ENCODE peak calls at places on chromosomes 6 and 20, in five cellular contexts. M, C, S, G and X are unnamed samples. For H3K27me3 and H3K4me1, the result is how much of the 10 kb centered on the place peaks cover.

GRCh38 chr6:84804720-84805119 is 40.3 kb upstream of the TBX18 start:
- DNase-seq in M (no peak), C (peak), S (no peak), G (no peak), X (no peak)

GRCh38 chr6:125780540-125781306 is 10.0 kb upstream of the NCOA7 start:
- DNase-seq in M (peak), C (peak), S (no peak), G (peak), X (peak)

GRCh38 chr6:31070711-31071197 is 41.6 kb downstream of the C6orf15 start:
- DNase-seq in M (peak), C (peak), S (no peak), G (peak), X (peak)

GRCh38 chr6:42462474-42462972 is 10.8 kb upstream of the TRERF1 start:
- DNase-seq in M (no peak), C (no peak), S (no peak), G (no peak), X (no peak)

GRCh38 chr20:25222461-25223178 is 25.3 kb upstream of the PYGB start:
- DNase-seq in M (no peak), C (no peak), S (no peak), G (no peak), X (no peak)

GRCh38 chr6:37168163-37168758 is 1.7 kb upstream of the PIM1 start:
- DNase-seq in M (no peak), C (no peak), S (no peak), G (no peak), X (no peak)

GRCh38 chr6:39425346-39426056 is 103.0 kb upstream of the KCNK16 start:
- DNase-seq in M (no peak), C (no peak), S (no peak), G (no peak), X (no peak)

GRCh38 chr6:93894521-93894920 is 475.2 kb upstream of the EPHA7 start:
- DNase-seq in M (no peak), C (no peak), S (no peak), G (no peak), X (no peak)

GRCh38 chr20:17809714-17810631 is 110.2 kb downstream of the BANF2 start:
- DNase-seq in M (peak), C (no peak), S (no peak), G (peak), X (peak)

GRCh38 chr20:20677186-20677585 is 35.3 kb downstream of the RALGAPA2 start:
- DNase-seq in M (no peak), C (no peak), S (no peak), G (no peak), X (no peak)

GRCh38 chr6:41153992-41154625 is at the start of gene TREML1:
- DNase-seq in M (no peak), C (no peak), S (no peak), G (no peak), X (no peak)

GRCh38 chr6:22053385-22053997 is 243.3 kb downstream of the PRL start:
- DNase-seq in M (no peak), C (no peak), S (no peak), G (no peak), X (no peak)

GRCh38 chr6:6366778-6367177 is 46.3 kb upstream of the F13A1 start:
- DNase-seq in M (no peak), C (no peak), S (no peak), G (no peak), X (no peak)

GRCh38 chr6:116266803-116267202 is 12.9 kb downstream of the TSPYL1 start:
- DNase-seq in M (no peak), C (no peak), S (no peak), G (no peak), X (no peak)

GRCh38 chr6:135935951-135936601 is 84.6 kb downstream of the PDE7B start:
- DNase-seq in M (peak), C (peak), S (no peak), G (no peak), X (peak)

GRCh38 chr6:40936810-40937209 is 102.2 kb downstream of the UNC5CL start:
- DNase-seq in M (peak), C (peak), S (no peak), G (peak), X (peak)

GRCh38 chr6:112086744-112087135 is 542 bp downstream of the TUBE1 start:
- DNase-seq in M (peak), C (peak), S (no peak), G (peak), X (peak)

GRCh38 chr20:42701948-42702347 is 487.8 kb downstream of the PTPRT start:
- DNase-seq in M (no peak), C (no peak), S (no peak), G (peak), X (no peak)

GRCh38 chr6:27138837-27139752 is 108.4 kb upstream of the PRSS16 start:
- DNase-seq in M (peak), C (peak), S (no peak), G (peak), X (peak)

GRCh38 chr6:27138398-27138797 is 109.1 kb upstream of the PRSS16 start:
- DNase-seq in M (no peak), C (no peak), S (no peak), G (no peak), X (no peak)

GRCh38 chr6:27141472-27142015 is 106.0 kb upstream of the PRSS16 start:
- DNase-seq in M (no peak), C (no peak), S (no peak), G (no peak), X (no peak)

GRCh38 chr6:27141013-27141412 is 106.5 kb upstream of the PRSS16 start:
- DNase-seq in M (no peak), C (no peak), S (no peak), G (no peak), X (no peak)

DNA sequence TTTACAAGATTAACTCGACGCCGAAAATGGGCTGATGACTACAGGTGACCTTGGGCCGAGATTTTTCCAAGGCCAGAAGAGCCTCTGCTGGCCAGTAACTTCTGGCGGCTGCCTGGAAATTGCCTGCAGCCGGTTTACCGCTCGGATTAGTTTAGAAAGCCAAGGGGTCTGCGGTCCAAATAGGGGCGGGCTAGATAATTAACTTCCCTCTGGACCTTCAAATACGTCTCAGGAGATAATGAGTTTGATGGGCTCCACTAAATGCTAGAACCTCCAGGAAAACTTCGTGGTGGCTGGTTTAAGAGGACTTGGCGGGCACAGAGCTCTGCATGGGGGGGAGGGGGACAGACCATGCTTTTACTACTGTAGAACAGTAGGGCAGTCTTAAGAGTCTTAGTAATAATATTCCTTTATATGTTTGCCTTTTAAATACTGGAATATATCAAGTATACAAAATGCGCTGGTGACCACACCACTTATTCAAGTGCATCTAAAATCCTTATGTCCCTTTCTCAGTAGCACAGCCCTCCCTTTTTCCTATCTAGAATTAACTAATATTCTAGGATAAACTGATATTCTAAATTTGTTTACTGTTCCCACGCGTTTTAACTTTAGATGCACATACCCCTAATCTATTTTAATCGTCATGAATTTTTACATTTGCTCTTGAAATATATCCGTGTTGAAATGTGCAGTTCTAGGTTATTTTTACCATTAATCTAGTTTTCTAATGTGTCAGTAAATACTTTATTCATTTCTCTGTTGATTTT is 107.6 kb upstream of the PRSS16 start:
- DNase-seq in M (peak), C (peak), S (no peak), G (peak), X (no peak)
- H3K27me3 ChIP-seq in M (under half), C (under half), S (under half), G (under half), X (under half)

GRCh38 chr20:54041336-54041735 is 29.1 kb downstream of the BCAS1 start:
- DNase-seq in M (no peak), C (no peak), S (no peak), G (no peak), X (no peak)
- H3K4me1 ChIP-seq in M (under half), C (under half), S (under half), G (under half), X (under half)

DNA sequence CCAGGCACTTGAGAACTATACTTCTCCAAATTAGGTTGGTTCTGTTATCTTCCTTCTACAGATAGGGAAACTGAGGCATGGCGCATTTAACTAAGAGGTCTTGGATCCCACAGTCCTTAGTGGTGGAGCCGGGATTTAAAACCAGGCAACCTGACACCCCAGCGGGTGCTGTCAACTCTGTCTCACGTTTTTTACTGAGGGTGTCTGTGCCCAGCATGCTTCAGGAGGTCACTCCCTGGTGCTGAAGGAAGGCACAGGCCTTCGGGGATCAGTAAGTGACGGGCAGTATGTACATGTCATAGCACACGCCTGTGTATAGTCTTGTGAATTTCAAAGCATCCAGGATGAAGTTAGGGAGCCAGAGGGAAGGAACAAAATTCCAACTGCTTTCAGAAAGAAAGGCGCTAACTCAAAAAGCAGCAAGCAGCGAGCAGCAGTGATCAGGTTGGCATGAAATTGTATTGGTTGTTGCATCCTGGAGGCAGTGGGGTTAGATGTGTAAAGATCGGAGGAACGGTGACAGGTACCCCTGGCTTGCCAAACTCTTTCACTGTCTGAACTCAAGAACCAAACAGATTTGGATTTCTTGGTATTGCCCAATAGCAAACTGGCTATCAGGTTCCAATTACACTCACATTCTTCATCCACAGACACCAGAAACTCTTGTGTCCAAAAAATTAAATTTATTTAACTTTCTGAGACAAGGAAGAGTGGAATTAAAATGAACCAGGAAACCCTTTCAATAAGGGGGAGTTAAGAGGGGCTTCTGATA is 318.6 kb downstream of the THBS2 start:
- DNase-seq in M (no peak), C (peak), S (no peak), G (no peak), X (peak)
- H3K27me3 ChIP-seq in M (under half), C (under half), S (under half), G (under half), X (under half)

DNA sequence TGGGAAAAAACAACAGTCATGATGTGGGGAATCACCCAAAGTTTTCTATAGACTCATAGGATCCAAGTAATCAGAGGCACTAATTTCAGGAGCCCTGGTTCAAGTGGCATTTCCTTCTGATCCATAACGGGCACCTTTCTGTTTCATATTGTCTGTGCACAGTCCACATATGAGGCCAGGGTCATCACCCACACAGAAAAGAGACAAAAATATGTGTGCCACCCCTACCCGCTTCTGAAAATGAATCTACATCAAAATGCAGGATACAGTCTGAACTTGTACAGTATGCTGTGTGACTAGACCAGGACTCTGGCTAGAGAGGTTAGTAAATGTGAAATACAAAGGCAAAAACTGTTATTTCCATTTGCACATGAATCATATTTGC is 17.4 kb upstream of the TNFAIP3 start:
- DNase-seq in M (no peak), C (no peak), S (no peak), G (no peak), X (no peak)
- H3K4me1 ChIP-seq in M (under half), C (under half), S (under half), G (under half), X (under half)